ENCODE peak calls at places on chromosomes 12 and 14, in eight cellular contexts. V is heart left ventricle, R is H1, T is PC-9, Q is GM23248, N is A673, P is neural progenitor cell, O is fibroblast of lung. A is an unnamed sample. For H3K4me1, the result is how much of the 10 kb centered on the place peaks cover.

GRCh38 chr12:53645191-53645590 is 19.0 kb upstream of the ATF7 start:
- DNase-seq in V (no peak), R (no peak), T (no peak), Q (peak), N (no peak), P (no peak), O (no peak), A (no peak)

GRCh38 chr12:30145351-30146017 is 361.7 kb upstream of the TMTC1 start:
- DNase-seq in V (no peak), R (no peak), T (no peak), Q (no peak), N (peak), P (no peak), O (no peak), A (no peak)

GRCh38 chr14:65170768-65171251 is 68.5 kb upstream of the MAX start:
- DNase-seq in V (no peak), R (peak), T (no peak), Q (peak), N (peak), P (peak), O (peak), A (peak)

GRCh38 chr12:49543914-49544815 is 5.3 kb downstream of the KCNH3 start:
- DNase-seq in V (no peak), R (no peak), T (no peak), Q (no peak), N (no peak), P (no peak), O (no peak), A (no peak)

GRCh38 chr12:2391740-2392341 is 339.1 kb downstream of the CACNA1C start:
- DNase-seq in V (no peak), R (no peak), T (no peak), Q (no peak), N (no peak), P (no peak), O (no peak), A (no peak)

GRCh38 chr12:54991161-54991991 is 6.8 kb upstream of the TESPA1 start:
- DNase-seq in V (no peak), R (no peak), T (no peak), Q (no peak), N (no peak), P (no peak), O (no peak), A (no peak)

GRCh38 chr12:26546535-26547314 is 286.3 kb downstream of the ITPR2 start:
- DNase-seq in V (no peak), R (no peak), T (no peak), Q (no peak), N (no peak), P (no peak), O (no peak), A (no peak)

GRCh38 chr12:78293039-78293686 is 462.5 kb downstream of the NAV3 start:
- DNase-seq in V (no peak), R (no peak), T (peak), Q (peak), N (no peak), P (no peak), O (peak), A (no peak)

GRCh38 chr12:118958520-118958919 is 22.8 kb upstream of the SRRM4 start:
- DNase-seq in V (no peak), R (no peak), T (no peak), Q (no peak), N (no peak), P (peak), O (no peak), A (no peak)

GRCh38 chr12:132327351-132328171 is 1.8 kb downstream of the GALNT9 start:
- DNase-seq in V (no peak), R (no peak), T (peak), Q (peak), N (peak), P (no peak), O (peak), A (no peak)

GRCh38 chr12:42482086-42482819 is 107.3 kb downstream of the PRICKLE1 start:
- DNase-seq in V (peak), R (no peak), T (no peak), Q (peak), N (no peak), P (peak), O (peak), A (no peak)

GRCh38 chr12:1346126-1346525 is 248.3 kb downstream of the FBXL14 start:
- DNase-seq in V (no peak), R (no peak), T (no peak), Q (peak), N (no peak), P (no peak), O (peak), A (no peak)

GRCh38 chr14:54299393-54300363 is 97.1 kb upstream of the CDKN3 start:
- DNase-seq in V (peak), R (no peak), T (no peak), Q (no peak), N (no peak), P (no peak), O (peak), A (no peak)

GRCh38 chr12:52285851-52286530 is 5.3 kb downstream of the KRT81 start:
- DNase-seq in V (no peak), R (no peak), T (no peak), Q (no peak), N (no peak), P (no peak), O (no peak), A (no peak)

GRCh38 chr12:1310684-1311083 is 283.7 kb downstream of the FBXL14 start:
- DNase-seq in V (no peak), R (no peak), T (no peak), Q (no peak), N (no peak), P (no peak), O (no peak), A (no peak)

GRCh38 chr14:104794099-104794498 is 1.4 kb downstream of the AKT1 start:
- DNase-seq in V (peak), R (peak), T (peak), Q (peak), N (peak), P (peak), O (peak), A (no peak)
- H3K27ac ChIP-seq in V (peak), R (no peak), T (no peak), Q (no peak), N (peak), P (no peak), O (peak), A (no peak)

GRCh38 chr12:57092876-57093411 is 4.0 kb downstream of the NAB2 start:
- DNase-seq in V (peak), R (no peak), T (no peak), Q (no peak), N (no peak), P (no peak), O (no peak), A (no peak)
- H3K4me3 ChIP-seq in V (no peak), R (no peak), T (no peak), Q (peak), N (peak), P (no peak), O (no peak), A (no peak)

DNA sequence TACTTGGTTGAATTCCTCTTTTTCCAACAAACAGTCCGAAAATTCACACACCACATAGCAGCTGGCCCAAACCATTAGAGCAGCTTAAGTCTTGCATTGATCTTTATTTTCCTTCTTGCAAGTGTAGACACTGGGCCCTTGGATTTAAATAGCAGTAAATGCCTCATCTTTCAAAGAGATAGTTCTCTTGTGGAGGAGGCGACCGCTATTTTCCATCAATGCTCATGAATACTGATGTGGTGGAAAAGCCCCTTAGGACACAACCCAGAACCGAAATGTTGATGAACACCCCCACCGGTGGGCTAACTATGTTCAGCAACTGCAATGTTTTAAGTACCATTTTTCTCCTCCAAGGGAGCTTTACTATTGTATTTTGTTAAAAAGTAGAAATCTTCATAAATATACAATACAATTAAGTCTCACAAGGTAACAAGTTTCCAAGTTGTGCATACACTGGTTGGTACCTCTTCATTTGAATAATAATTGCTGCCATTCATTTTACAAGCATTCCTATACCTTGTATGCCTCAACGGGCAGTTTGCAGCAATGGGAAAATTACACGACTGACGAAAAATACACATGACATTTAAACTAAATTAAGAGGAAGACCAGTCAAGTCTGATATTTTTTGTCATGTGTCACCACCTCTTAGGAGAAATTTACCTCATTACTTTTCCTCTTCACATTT is 18.0 kb downstream of the NIN start:
- DNase-seq in V (no peak), R (no peak), T (no peak), Q (no peak), N (no peak), P (no peak), O (no peak), A (no peak)
- H3K4me1 ChIP-seq in V (under half), R (under half), T (under half), Q (under half), N (under half), P (under half), O (under half), A (under half)

GRCh38 chr12:56518570-56518969 is 3.0 kb upstream of the RBMS2 start:
- DNase-seq in V (no peak), R (no peak), T (peak), Q (peak), N (no peak), P (no peak), O (no peak), A (no peak)

GRCh38 chr12:56521590-56522371 is at the start of gene RBMS2:
- DNase-seq in V (peak), R (no peak), T (peak), Q (peak), N (peak), P (peak), O (peak), A (peak)

GRCh38 chr12:56521209-56521589 is 421 bp upstream of the RBMS2 start:
- DNase-seq in V (no peak), R (no peak), T (no peak), Q (peak), N (no peak), P (no peak), O (no peak), A (no peak)

GRCh38 chr12:56520025-56520810 is 1.4 kb upstream of the RBMS2 start:
- DNase-seq in V (peak), R (no peak), T (no peak), Q (peak), N (peak), P (no peak), O (no peak), A (no peak)

DNA sequence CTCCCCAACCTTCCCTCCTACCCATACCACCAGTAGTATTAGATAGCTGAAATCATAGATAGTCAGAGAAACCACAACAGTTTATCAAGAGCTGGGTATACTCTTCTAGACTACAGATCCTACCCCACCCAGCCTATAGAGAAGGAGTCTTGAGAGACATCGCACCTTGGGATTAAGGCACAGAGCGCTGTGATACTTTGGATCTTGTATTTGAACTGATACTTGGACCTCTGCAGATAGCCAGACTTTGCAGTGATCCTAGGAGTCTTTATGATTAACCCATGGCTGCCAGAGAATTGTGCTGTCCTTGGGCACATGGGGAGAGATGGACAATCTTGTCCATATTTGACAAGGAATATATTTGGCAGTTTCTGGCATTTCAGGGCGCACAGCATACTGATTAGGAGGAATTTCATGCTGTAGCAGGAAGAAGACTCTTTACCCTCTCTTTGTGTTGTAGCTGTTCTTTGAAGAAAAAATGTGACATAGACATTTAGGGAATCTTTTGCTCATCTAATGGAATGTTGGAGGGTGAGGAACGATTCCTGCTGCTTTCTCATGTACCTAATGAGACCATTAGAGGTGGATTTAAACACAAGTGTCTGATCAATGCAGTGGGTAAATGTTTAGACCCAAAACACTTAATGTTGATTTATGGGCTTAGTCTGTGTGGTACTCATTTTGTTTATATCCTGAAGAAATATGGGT is 1.0 kb downstream of the RBMS2 start:
- DNase-seq in V (no peak), R (no peak), T (no peak), Q (peak), N (peak), P (peak), O (no peak), A (no peak)
- H3K27ac ChIP-seq in V (peak), R (no peak), T (peak), Q (peak), N (peak), P (peak), O (peak), A (no peak)

DNA sequence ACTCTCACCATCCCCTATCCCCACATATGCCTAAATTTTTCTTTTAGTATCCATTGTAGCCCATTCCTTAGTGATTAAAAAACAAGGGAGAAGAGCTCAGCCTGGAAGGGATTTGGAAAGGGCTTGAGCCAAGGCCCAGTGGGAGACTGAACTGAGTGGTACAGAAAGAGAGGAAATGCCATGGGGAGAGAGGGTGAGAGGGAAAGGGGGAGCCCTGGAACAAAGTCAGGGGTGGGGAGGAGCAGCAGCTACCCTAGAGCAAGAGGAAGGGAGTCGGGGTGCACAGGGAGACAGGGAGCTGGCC is 2.6 kb upstream of the ATN1 start:
- DNase-seq in V (no peak), R (peak), T (no peak), Q (no peak), N (peak), P (peak), O (no peak), A (no peak)
- H3K4me3 ChIP-seq in V (no peak), R (peak), T (peak), Q (peak), N (peak), P (peak), O (no peak), A (no peak)

GRCh38 chr14:74584966-74585365 is 27.1 kb downstream of the LTBP2 start:
- DNase-seq in V (peak), R (no peak), T (no peak), Q (no peak), N (no peak), P (no peak), O (no peak), A (no peak)

GRCh38 chr14:74583689-74584434 is 28.2 kb downstream of the LTBP2 start:
- DNase-seq in V (peak), R (no peak), T (peak), Q (peak), N (no peak), P (no peak), O (no peak), A (no peak)

GRCh38 chr14:74586681-74587362 is 25.2 kb downstream of the LTBP2 start:
- DNase-seq in V (peak), R (no peak), T (no peak), Q (no peak), N (no peak), P (no peak), O (no peak), A (no peak)

GRCh38 chr14:74587363-74587707 is 24.7 kb downstream of the LTBP2 start:
- DNase-seq in V (peak), R (no peak), T (no peak), Q (no peak), N (no peak), P (no peak), O (no peak), A (no peak)

DNA sequence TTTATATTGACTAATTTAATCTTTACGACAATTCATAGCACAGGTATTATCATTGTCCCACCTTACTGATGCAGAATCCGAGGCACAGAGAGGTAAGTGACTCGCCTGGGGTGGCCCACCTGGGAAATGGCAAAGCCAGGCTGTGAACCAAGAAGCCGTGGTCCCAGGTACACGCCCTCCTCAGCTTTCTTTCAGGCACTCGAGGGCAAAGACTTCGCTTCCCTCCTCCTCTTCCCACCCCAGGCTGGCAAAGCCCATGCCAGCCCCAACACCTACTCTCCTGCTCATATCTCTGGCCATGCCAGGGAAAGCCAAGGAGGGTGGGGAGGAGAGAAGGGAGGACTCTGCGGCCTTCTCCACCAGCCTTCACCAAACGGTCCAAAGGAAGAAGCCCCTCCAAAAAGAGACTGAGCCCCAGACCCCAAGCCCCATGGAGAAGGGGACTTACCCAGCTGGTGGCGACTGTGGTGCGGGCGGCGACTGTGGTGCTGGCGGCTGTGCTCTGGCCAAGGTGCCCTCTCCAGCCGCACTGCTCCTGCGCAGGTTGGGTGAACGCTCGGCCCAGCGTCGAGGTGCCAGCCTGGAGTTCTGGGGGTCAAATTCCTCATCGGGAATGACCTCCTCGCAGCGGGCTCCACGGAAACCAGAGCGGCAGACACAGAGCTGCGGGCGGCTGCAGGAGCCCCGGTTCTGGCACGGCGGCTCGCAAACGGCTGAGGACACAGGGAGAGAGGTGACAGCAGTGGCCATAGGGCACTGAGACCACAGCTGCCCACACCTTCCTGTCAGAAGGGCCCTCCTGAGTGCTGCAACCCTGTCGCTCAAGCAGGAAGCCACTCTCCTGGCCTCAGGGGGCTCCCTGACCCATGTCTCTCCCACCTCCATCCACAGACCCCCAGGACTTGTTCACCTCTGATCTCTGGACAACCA is 26.4 kb downstream of the LTBP2 start:
- DNase-seq in V (peak), R (no peak), T (no peak), Q (no peak), N (no peak), P (no peak), O (no peak), A (no peak)
- H3K4me1 ChIP-seq in V (under half), R (under half), T (under half), Q (under half), N (under half), P (under half), O (under half), A (under half)

GRCh38 chr14:52527052-52527451 is 25.3 kb downstream of the TXNDC16 start:
- DNase-seq in V (no peak), R (no peak), T (no peak), Q (no peak), N (no peak), P (no peak), O (no peak), A (no peak)
- H3K27ac ChIP-seq in V (no peak), R (no peak), T (no peak), Q (no peak), N (no peak), P (no peak), O (no peak), A (no peak)

DNA sequence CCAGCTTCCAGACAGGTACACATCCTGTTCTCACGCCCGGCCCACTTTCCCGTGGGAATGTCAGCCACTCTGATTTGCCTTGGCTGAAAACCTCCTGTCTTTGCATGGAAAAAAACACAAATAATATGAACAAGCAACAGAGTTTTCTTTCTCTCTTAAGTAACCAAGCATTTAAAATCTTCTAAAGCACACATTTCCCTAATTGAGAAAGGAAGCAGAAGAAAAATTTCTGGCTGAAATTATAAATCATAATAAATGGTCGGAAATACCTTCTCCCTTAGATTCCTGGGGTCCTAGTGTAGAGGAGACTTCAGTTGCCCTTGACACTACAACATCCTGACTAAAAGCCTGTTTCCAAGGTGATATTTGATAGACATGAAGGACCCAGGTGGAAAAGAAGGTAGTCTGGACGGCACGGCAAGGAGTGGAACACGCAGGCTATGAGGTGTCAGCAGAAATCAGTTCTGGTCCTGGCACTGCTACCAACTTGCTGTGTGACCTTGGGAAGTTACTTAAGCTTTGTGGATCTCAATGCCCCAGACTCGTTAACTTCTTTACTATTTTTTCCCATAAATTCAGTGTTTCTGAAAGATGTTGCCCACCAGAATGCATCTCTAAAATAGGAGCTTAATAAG is 37.0 kb upstream of the BCL2L14 start:
- DNase-seq in V (no peak), R (peak), T (no peak), Q (no peak), N (no peak), P (no peak), O (no peak), A (no peak)
- H3K4me3 ChIP-seq in V (no peak), R (no peak), T (no peak), Q (no peak), N (no peak), P (no peak), O (no peak), A (no peak)